ENCODE peak calls at places on chromosomes 16 and 17, in ten cellular contexts. A, L, X, P, S, B, Y, J, C and M are unnamed samples.

GRCh38 chr17:78759203-78759968 is 22.7 kb downstream of the CYTH1 start:
- DNase-seq in A (no peak), L (no peak), X (peak; percentile 57), P (peak; percentile 83), S (no peak), B (no peak), Y (peak; percentile 76), J (peak; percentile 62), C (peak; percentile 73), M (peak; percentile 71)

GRCh38 chr17:41989702-41990419 is 23.3 kb downstream of the CNP start:
- DNase-seq in A (no peak), L (no peak), X (no peak), P (no peak), S (no peak), B (no peak), Y (no peak), J (no peak), C (no peak), M (no peak)

GRCh38 chr16:57513371-57514102 is 22.8 kb downstream of the CCDC102A start:
- DNase-seq in A (no peak), L (no peak), X (no peak), P (no peak), S (no peak), B (no peak), Y (no peak), J (no peak), C (no peak), M (no peak)

GRCh38 chr17:74677558-74678466 is 34.9 kb downstream of the CD300LF start:
- DNase-seq in A (no peak), L (no peak), X (peak; percentile 15), P (peak; percentile 45), S (no peak), B (no peak), Y (no peak), J (no peak), C (no peak), M (no peak)

GRCh38 chr17:59437766-59438165 is 106.3 kb downstream of the YPEL2 start:
- DNase-seq in A (no peak), L (no peak), X (no peak), P (no peak), S (no peak), B (no peak), Y (no peak), J (no peak), C (no peak), M (no peak)

GRCh38 chr16:85306071-85306792 is 194.0 kb upstream of the CIBAR2 start:
- DNase-seq in A (no peak), L (peak; percentile 64), X (peak; percentile 76), P (peak; percentile 87), S (peak; percentile 17), B (peak; percentile 53), Y (peak; percentile 16), J (peak; percentile 89), C (peak; percentile 91), M (peak; percentile 44)

GRCh38 chr16:10519929-10520868 is 60.2 kb downstream of the EMP2 start:
- DNase-seq in A (no peak), L (no peak), X (no peak), P (no peak), S (no peak), B (no peak), Y (no peak), J (no peak), C (no peak), M (no peak)

GRCh38 chr16:67482260-67482924 is 955 bp downstream of the AGRP start:
- DNase-seq in A (no peak), L (no peak), X (no peak), P (no peak), S (no peak), B (no peak), Y (no peak), J (peak; percentile 18), C (peak; percentile 19), M (no peak)

GRCh38 chr17:28726396-28726911 is 421 bp upstream of the TLCD1 start:
- DNase-seq in A (no peak), L (no peak), X (peak; percentile 57), P (peak; percentile 51), S (peak; percentile 64), B (no peak), Y (peak; percentile 58), J (peak; percentile 82), C (peak; percentile 89), M (peak; percentile 59)

GRCh38 chr16:4529085-4530060 is 9.2 kb downstream of the CDIP1 start:
- DNase-seq in A (no peak), L (no peak), X (peak; percentile 36), P (peak; percentile 64), S (no peak), B (no peak), Y (no peak), J (no peak), C (peak; percentile 35), M (peak; percentile 43)

GRCh38 chr17:73211745-73212144 is 18.9 kb downstream of the COG1 start:
- DNase-seq in A (no peak), L (no peak), X (no peak), P (peak; percentile 53), S (no peak), B (no peak), Y (peak; percentile 68), J (peak; percentile 71), C (peak; percentile 47), M (peak; percentile 52)

GRCh38 chr16:81440888-81441663 is 3.5 kb upstream of the CMIP start:
- DNase-seq in A (no peak), L (no peak), X (no peak), P (no peak), S (no peak), B (no peak), Y (no peak), J (no peak), C (no peak), M (no peak)

GRCh38 chr17:67200727-67201301 is 44.2 kb downstream of the HELZ start:
- DNase-seq in A (no peak), L (no peak), X (peak; percentile 11), P (no peak), S (peak; percentile 12), B (no peak), Y (no peak), J (no peak), C (no peak), M (no peak)